ENCODE peak calls at places on chromosomes 6 and 20, in seven cellular contexts. M is IMR-90, E is trophoblast cell, U is H9, A is mesendoderm, N is neuronal stem cell, Y is H1. R is an unnamed sample. For H3K4me1, the result is how much of the 10 kb centered on the place peaks cover.

GRCh38 chr20:32285621-32286334 is 8.3 kb downstream of the KIF3B start:
- DNase-seq in M (peak), E (peak), U (no peak), A (no peak), N (no peak), Y (no peak), R (peak)

GRCh38 chr6:149221774-149222070 is 95.8 kb upstream of the TAB2 start:
- DNase-seq in M (peak), E (peak), U (no peak), A (no peak), N (no peak), Y (no peak), R (no peak)

GRCh38 chr6:110034637-110035096 is 56.6 kb downstream of the GPR6 start:
- DNase-seq in M (no peak), E (peak), U (no peak), A (peak), N (no peak), Y (no peak), R (no peak)

GRCh38 chr6:4466260-4466659 is 309.9 kb upstream of the CDYL start:
- DNase-seq in M (peak), E (no peak), U (no peak), A (no peak), N (no peak), Y (no peak), R (peak)

GRCh38 chr6:42960243-42961019 is at the start of gene GNMT:
- DNase-seq in M (no peak), E (peak), U (peak), A (peak), N (peak), Y (no peak), R (peak)

GRCh38 chr6:63351995-63352586 is 32.3 kb upstream of the LGSN start:
- DNase-seq in M (peak), E (peak), U (no peak), A (no peak), N (no peak), Y (no peak), R (peak)

GRCh38 chr6:117915846-117916245 is 8.8 kb downstream of the SLC35F1 start:
- DNase-seq in M (no peak), E (no peak), U (no peak), A (no peak), N (no peak), Y (no peak), R (no peak)

GRCh38 chr6:163984446-163984936 is 570.0 kb downstream of the QKI start:
- DNase-seq in M (no peak), E (no peak), U (no peak), A (no peak), N (no peak), Y (no peak), R (peak)

GRCh38 chr20:17969884-17970409 is 1.1 kb downstream of the MGME1 start:
- DNase-seq in M (peak), E (peak), U (no peak), A (peak), N (no peak), Y (no peak), R (no peak)

GRCh38 chr20:64102647-64103354 is 4.6 kb downstream of the NPBWR2 start:
- DNase-seq in M (no peak), E (no peak), U (peak), A (peak), N (no peak), Y (no peak), R (no peak)

GRCh38 chr20:35093245-35093884 is 758 bp upstream of the TRPC4AP start:
- DNase-seq in M (peak), E (peak), U (no peak), A (no peak), N (no peak), Y (no peak), R (peak)

GRCh38 chr6:89339565-89339964 is 13.0 kb downstream of the UBE2J1 start:
- DNase-seq in M (no peak), E (peak), U (no peak), A (peak), N (no peak), Y (no peak), R (no peak)

GRCh38 chr20:61288331-61288784 is 36.3 kb downstream of the CDH4 start:
- DNase-seq in M (no peak), E (no peak), U (no peak), A (no peak), N (no peak), Y (no peak), R (no peak)

GRCh38 chr6:10315034-10315433 is 99.8 kb downstream of the TFAP2A start:
- DNase-seq in M (no peak), E (no peak), U (peak), A (peak), N (no peak), Y (peak), R (no peak)

GRCh38 chr6:61200444-61200843 is 1085.6 kb downstream of the KHDRBS2 start:
- DNase-seq in M (no peak), E (no peak), U (no peak), A (peak), N (no peak), Y (no peak), R (no peak)

GRCh38 chr20:59993736-59994484 is 35.7 kb downstream of the CDH26 start:
- DNase-seq in M (no peak), E (peak), U (peak), A (peak), N (no peak), Y (no peak), R (no peak)

GRCh38 chr20:1537731-1538058 is 19.8 kb downstream of the SIRPD start:
- DNase-seq in M (no peak), E (peak), U (no peak), A (no peak), N (no peak), Y (no peak), R (no peak)

GRCh38 chr20:33516882-33517281 is 27.0 kb downstream of the CBFA2T2 start:
- DNase-seq in M (peak), E (no peak), U (no peak), A (peak), N (no peak), Y (no peak), R (peak)

GRCh38 chr6:14758421-14759043 is 487.3 kb upstream of the JARID2 start:
- DNase-seq in M (peak), E (peak), U (no peak), A (peak), N (no peak), Y (no peak), R (no peak)

GRCh38 chr20:20549699-20550098 is 162.7 kb downstream of the RALGAPA2 start:
- DNase-seq in M (peak), E (peak), U (no peak), A (no peak), N (no peak), Y (no peak), R (peak)

GRCh38 chr6:88360203-88360797 is 194.2 kb upstream of the CNR1 start:
- DNase-seq in M (no peak), E (peak), U (no peak), A (no peak), N (no peak), Y (no peak), R (no peak)

GRCh38 chr6:11609324-11610071 is 71.9 kb downstream of the TMEM170B start:
- DNase-seq in M (peak), E (peak), U (no peak), A (peak), N (no peak), Y (peak), R (peak)

GRCh38 chr6:134437376-134437775 is 119.5 kb upstream of the SGK1 start:
- DNase-seq in M (peak), E (peak), U (no peak), A (no peak), N (no peak), Y (no peak), R (peak)

GRCh38 chr6:89494131-89494793 is 61.3 kb downstream of the ANKRD6 start:
- DNase-seq in M (no peak), E (peak), U (peak), A (peak), N (no peak), Y (no peak), R (no peak)

GRCh38 chr6:105810105-105810921 is 275.8 kb upstream of the PRDM1 start:
- DNase-seq in M (peak), E (peak), U (no peak), A (peak), N (no peak), Y (no peak), R (peak)

GRCh38 chr20:33291830-33292355 is 8.9 kb downstream of the BPIFB1 start:
- DNase-seq in M (no peak), E (peak), U (peak), A (peak), N (peak), Y (peak), R (peak)

GRCh38 chr6:621916-622315 is 35.0 kb downstream of the HUS1B start:
- DNase-seq in M (no peak), E (peak), U (no peak), A (no peak), N (no peak), Y (no peak), R (no peak)
- H3K4me1 ChIP-seq in M (under half), E (under half), U (under half), A (under half), N (under half), Y (under half), R (under half)

GRCh38 chr6:45301348-45302142 is 26.6 kb upstream of the RUNX2 start:
- DNase-seq in M (no peak), E (no peak), U (no peak), A (no peak), N (no peak), Y (no peak), R (no peak)

GRCh38 chr6:45297302-45297701 is 30.8 kb upstream of the RUNX2 start:
- DNase-seq in M (no peak), E (no peak), U (no peak), A (no peak), N (no peak), Y (no peak), R (no peak)

GRCh38 chr6:45302832-45303231 is 25.3 kb upstream of the RUNX2 start:
- DNase-seq in M (no peak), E (no peak), U (no peak), A (no peak), N (no peak), Y (no peak), R (no peak)

GRCh38 chr6:45300776-45301175 is 27.4 kb upstream of the RUNX2 start:
- DNase-seq in M (no peak), E (no peak), U (no peak), A (no peak), N (no peak), Y (no peak), R (no peak)

GRCh38 chr6:45299096-45299581 is 29.0 kb upstream of the RUNX2 start:
- DNase-seq in M (no peak), E (no peak), U (no peak), A (no peak), N (no peak), Y (no peak), R (no peak)
- H2AK5ac ChIP-seq in M (no peak), E (no peak), U (no peak), A (no peak), N (no peak), Y (no peak), R (no peak)

DNA sequence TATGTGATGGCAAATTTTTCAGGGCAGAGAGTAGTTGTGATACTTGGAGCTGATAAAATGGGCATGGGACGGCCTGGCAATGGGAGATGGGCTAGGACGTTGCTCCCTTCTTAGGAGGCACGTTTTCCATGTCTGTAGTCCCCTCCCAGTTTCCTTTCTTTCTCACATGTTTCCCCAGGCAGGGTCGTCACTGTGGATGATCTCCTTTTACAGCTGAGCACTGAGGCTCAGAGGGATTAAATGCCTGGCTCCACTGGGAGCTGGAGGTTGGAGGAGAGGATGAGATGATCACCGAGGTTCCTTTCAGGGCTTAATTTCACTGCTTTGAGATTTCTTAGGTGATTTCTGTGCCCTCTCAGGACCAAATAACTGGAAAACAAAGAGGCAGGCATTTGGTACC is 136.7 kb downstream of the SOBP start:
- DNase-seq in M (no peak), E (no peak), U (no peak), A (no peak), N (no peak), Y (no peak), R (no peak)
- H3K4me1 ChIP-seq in M (under half), E (under half), U (under half), A (under half), N (under half), Y (under half), R (under half)

GRCh38 chr6:32084780-32085179 is 24.4 kb downstream of the TNXB start:
- DNase-seq in M (no peak), E (no peak), U (no peak), A (no peak), N (no peak), Y (no peak), R (no peak)
- H2AK5ac ChIP-seq in M (peak), E (no peak), U (no peak), A (no peak), N (peak), Y (no peak), R (no peak)

DNA sequence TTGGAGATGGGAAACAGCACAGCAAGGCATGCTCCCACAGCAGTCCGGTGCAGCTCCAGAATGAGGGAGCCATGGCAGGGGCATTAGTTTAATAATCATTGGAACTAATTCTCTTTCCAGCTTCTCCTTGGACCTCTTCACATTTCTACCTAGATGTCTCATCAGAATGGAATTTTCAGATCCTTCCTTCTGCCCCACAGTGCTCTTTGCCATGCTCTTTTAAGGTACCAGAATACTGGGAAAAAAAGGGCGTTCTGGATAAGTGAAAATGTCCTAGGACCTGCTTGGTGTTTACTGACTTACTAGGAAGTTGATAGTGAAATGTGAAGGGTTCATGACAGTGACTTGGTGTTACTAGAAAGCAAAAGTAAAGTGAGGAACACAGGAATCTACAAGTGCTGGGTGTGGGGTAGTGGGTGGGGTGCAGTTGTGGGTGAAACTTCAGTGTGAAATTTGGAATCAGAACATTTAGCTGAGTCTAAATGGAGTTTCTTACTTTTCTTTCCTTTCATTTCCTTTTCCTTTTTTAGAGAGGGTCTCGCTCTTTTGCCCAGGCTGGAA is 207.1 kb downstream of the ARID1B start:
- DNase-seq in M (no peak), E (peak), U (no peak), A (peak), N (no peak), Y (no peak), R (no peak)
- H3K4me1 ChIP-seq in M (under half), E (under half), U (under half), A (under half), N (under half), Y (under half), R (under half)

GRCh38 chr6:81049425-81050042 is 702.9 kb downstream of the TENT5A start:
- DNase-seq in M (peak), E (no peak), U (no peak), A (no peak), N (no peak), Y (no peak), R (peak)
- H2AK5ac ChIP-seq in M (no peak), E (no peak), U (no peak), A (no peak), N (no peak), Y (no peak), R (no peak)

DNA sequence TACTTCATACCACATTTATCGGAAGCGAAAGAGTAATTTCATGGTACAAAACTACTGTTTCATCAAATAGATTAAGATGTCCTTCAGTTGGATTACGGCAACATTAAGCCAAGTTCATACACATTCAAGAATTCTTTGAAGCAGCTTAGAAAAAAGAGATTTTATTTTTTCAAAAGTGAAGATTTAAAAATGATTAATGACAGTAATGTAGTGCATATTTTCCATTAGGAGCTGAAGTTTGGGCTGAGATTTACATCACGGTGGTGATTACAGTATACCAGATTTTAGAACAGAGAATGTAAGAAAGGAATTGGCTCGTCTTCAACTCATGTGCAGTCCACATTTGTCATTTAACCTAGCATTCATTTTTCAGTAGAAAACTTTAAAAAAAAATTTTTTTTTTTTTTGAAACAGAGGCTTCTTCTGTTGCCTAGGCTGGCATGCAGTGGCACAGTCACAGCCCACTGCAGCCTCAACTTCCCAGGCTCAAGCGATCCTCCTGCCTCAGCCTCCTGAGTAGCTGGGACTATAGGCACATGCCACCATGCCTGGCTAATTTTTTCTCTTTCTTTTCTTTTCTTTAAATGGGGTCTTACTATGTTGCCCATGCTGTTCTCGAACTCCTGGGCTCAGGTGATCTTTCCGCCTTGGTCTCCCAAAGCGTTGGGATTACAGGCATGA is 1.9 kb downstream of the SYNJ2 start:
- DNase-seq in M (peak), E (no peak), U (no peak), A (no peak), N (no peak), Y (no peak), R (no peak)
- H3K4me1 ChIP-seq in M (under half), E (under half), U (under half), A (under half), N (under half), Y (under half), R (under half)

DNA sequence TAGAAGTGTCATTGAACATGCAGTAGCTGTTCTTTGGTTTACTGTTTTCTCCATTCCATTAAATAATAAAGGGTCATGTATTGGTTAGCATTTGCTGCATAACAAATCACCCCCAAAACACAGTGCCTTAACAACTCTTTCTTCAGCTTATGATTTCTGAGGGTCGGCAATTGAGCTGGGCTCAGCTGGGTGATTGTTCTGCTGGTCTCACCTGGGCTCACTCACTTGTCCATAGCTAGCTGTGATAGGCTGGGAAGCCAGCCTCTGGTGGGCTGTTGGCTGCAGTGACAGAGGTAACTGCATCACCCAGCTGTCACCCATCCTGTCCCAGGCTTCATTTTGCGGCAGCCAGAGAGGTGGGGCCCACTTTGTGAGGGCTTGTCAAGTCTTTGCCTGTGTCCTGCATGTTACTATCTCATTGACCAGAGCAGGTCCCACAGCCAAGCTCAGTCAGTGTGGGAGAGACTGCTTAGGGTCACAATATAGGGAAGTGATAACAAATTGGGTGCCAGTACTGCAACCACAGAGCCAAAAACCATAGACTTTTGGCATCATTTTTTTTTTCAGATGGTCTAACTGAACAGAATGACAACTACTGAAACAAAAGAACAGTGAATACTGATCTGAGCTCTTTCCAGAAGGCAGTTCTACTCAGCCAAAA is 76.9 kb downstream of the SYNDIG1 start:
- DNase-seq in M (no peak), E (no peak), U (no peak), A (no peak), N (no peak), Y (no peak), R (no peak)
- H2AK5ac ChIP-seq in M (no peak), E (no peak), U (no peak), A (no peak), N (no peak), Y (no peak), R (no peak)

GRCh38 chr20:22698443-22698842 is 114.1 kb upstream of the FOXA2 start:
- DNase-seq in M (no peak), E (no peak), U (no peak), A (no peak), N (no peak), Y (no peak), R (no peak)
- H3K4me1 ChIP-seq in M (under half), E (under half), U (under half), A (under half), N (under half), Y (under half), R (under half)

GRCh38 chr6:114445846-114446245 is 103.0 kb upstream of the HS3ST5 start:
- DNase-seq in M (no peak), E (no peak), U (no peak), A (no peak), N (no peak), Y (no peak), R (no peak)
- H2AK5ac ChIP-seq in M (no peak), E (no peak), U (no peak), A (no peak), N (no peak), Y (no peak), R (no peak)

R was measured in mesenchymal stem cell.